ENCODE peak calls at places on chromosomes 1 and 21, in four cellular contexts. M is AG09309, W is ovary, S is AG10803. X is an unnamed sample.

GRCh38 chr1:6393400-6394187 is at the start of gene ACOT7:
- DNase-seq in M (peak; percentile 29), S (peak; percentile 83), W (peak; percentile 83), X (peak; percentile 46)

GRCh38 chr1:210342986-210343780 is 14.5 kb downstream of the HHAT start:
- DNase-seq in W (no peak), M (no peak), S (no peak), X (no peak)

GRCh38 chr1:224632921-224633321 is 16.8 kb downstream of the CNIH3 start:
- DNase-seq in W (no peak), M (no peak), S (peak; percentile 41), X (no peak)

GRCh38 chr1:173009597-173009996 is 41.1 kb downstream of the TNFSF18 start:
- DNase-seq in S (peak; percentile 37), W (no peak), M (no peak), X (no peak)

GRCh38 chr1:155093938-155094621 is 15.4 kb downstream of the EFNA3 start:
- DNase-seq in M (peak; percentile 21), S (peak; percentile 41), W (peak; percentile 64), X (no peak)

GRCh38 chr1:201024251-201024998 is 911 bp upstream of the KIF21B start:
- DNase-seq in W (no peak), M (no peak), S (no peak), X (no peak)

GRCh38 chr1:209748620-209749019 is 7.2 kb upstream of the TRAF3IP3 start:
- DNase-seq in W (no peak), S (no peak), M (no peak), X (no peak)

GRCh38 chr1:39387452-39387851 is 104.0 kb upstream of the BMP8A start:
- DNase-seq in M (peak; percentile 77), S (peak; percentile 92), W (no peak), X (peak; percentile 66)

GRCh38 chr1:6317101-6317760 is 56.3 kb upstream of the GPR153 start:
- DNase-seq in S (no peak), W (no peak), M (no peak), X (no peak)

GRCh38 chr1:27027575-27028250 is 15.1 kb upstream of the TENT5B start:
- DNase-seq in M (no peak), W (no peak), S (no peak), X (no peak)

GRCh38 chr21:42561742-42562141 is 48.1 kb downstream of the SLC37A1 start:
- DNase-seq in S (no peak), W (no peak), M (no peak), X (no peak)

GRCh38 chr1:45359882-45360513 is 19.8 kb upstream of the MUTYH start:
- DNase-seq in S (peak; percentile 71), W (peak; percentile 59), M (peak; percentile 32), X (peak; percentile 32)

GRCh38 chr1:235709018-235709417 is 59.4 kb upstream of the GNG4 start:
- DNase-seq in M (no peak), W (no peak), S (no peak), X (no peak)

GRCh38 chr1:50978852-50979781 is 9.1 kb downstream of the CDKN2C start:
- DNase-seq in S (peak; percentile 27), W (no peak), M (no peak), X (no peak)

GRCh38 chr1:70024272-70024671 is 181.1 kb downstream of the LRRC40 start:
- DNase-seq in M (no peak), W (no peak), S (no peak), X (no peak)

GRCh38 chr1:33232716-33233115 is 23.6 kb upstream of the ZNF362 start:
- DNase-seq in S (no peak), M (no peak), W (no peak), X (no peak)

GRCh38 chr1:153963030-153963849 is at the start of gene SLC39A1:
- DNase-seq in M (peak; percentile 80), W (peak; percentile 99), S (peak; percentile 94), X (peak; percentile 87)
- H3K4me3 ChIP-seq in M (peak within 1 kb of the TSS; percentile 81), W (peak within 1 kb of the TSS; percentile 91), S (peak within 1 kb of the TSS; percentile 86), X (peak within 1 kb of the TSS; percentile 71)

GRCh38 chr1:25197235-25197930 is 34.9 kb downstream of the SYF2 start:
- DNase-seq in W (no peak), M (no peak), S (no peak), X (no peak)

GRCh38 chr1:25197982-25198681 is 34.2 kb downstream of the SYF2 start:
- DNase-seq in M (no peak), S (peak; percentile 45), W (no peak), X (no peak)

GRCh38 chr1:25199876-25200620 is 32.3 kb downstream of the SYF2 start:
- DNase-seq in W (no peak), M (no peak), S (no peak), X (no peak)

GRCh38 chr1:25196830-25197229 is 35.5 kb downstream of the SYF2 start:
- DNase-seq in M (no peak), S (no peak), W (no peak), X (no peak)

GRCh38 chr1:25198731-25199231 is 33.5 kb downstream of the SYF2 start:
- DNase-seq in W (no peak), S (peak; percentile 42), M (no peak), X (no peak)
- H3K4me3 ChIP-seq in W (no peak overlapping the region), S (peak overlapping the region; percentile 46), M (no peak overlapping the region), X (peak overlapping the region; percentile 12)

GRCh38 chr1:42925132-42925769 is 33.4 kb downstream of the SLC2A1 start:
- DNase-seq in W (no peak), S (no peak), M (no peak), X (no peak)
- H3K4me3 ChIP-seq in W (peak overlapping the region; percentile 63), S (peak overlapping the region; percentile 79), M (peak overlapping the region; percentile 93), X (peak overlapping the region; percentile 65)

GRCh38 chr1:246647513-246647912 is 76.7 kb upstream of the SCCPDH start:
- DNase-seq in M (peak; percentile 14), W (no peak), S (peak; percentile 31), X (no peak)
- H3K4me3 ChIP-seq in M (no peak overlapping the region), W (no peak overlapping the region), S (no peak overlapping the region), X (peak overlapping the region; percentile 8)

GRCh38 chr1:20586939-20587638 is 1.8 kb upstream of the CDA start:
- DNase-seq in S (no peak), W (no peak), M (no peak), X (no peak)

GRCh38 chr1:20589331-20590312 is 725 bp downstream of the CDA start:
- DNase-seq in S (peak; percentile 66), M (no peak), W (peak; percentile 42), X (peak; percentile 75)

GRCh38 chr1:20588634-20589225 is at the start of gene CDA:
- DNase-seq in W (no peak), S (no peak), M (no peak), X (no peak)

GRCh38 chr1:20587639-20588017 is 1.3 kb upstream of the CDA start:
- DNase-seq in W (no peak), S (peak; percentile 53), M (no peak), X (no peak)

GRCh38 chr1:20590313-20590777 is 1.4 kb downstream of the CDA start:
- DNase-seq in W (no peak), M (no peak), S (peak; percentile 90), X (no peak)
- H3K4me3 ChIP-seq in W (no peak overlapping the region), M (no peak overlapping the region), S (no peak overlapping the region), X (no peak overlapping the region)

GRCh38 chr21:35208117-35208516 is 159.0 kb upstream of the RUNX1 start:
- DNase-seq in W (no peak), S (no peak), M (no peak), X (no peak)
- H3K4me3 ChIP-seq in W (no peak overlapping the region), S (no peak overlapping the region), M (no peak overlapping the region), X (no peak overlapping the region)

DNA sequence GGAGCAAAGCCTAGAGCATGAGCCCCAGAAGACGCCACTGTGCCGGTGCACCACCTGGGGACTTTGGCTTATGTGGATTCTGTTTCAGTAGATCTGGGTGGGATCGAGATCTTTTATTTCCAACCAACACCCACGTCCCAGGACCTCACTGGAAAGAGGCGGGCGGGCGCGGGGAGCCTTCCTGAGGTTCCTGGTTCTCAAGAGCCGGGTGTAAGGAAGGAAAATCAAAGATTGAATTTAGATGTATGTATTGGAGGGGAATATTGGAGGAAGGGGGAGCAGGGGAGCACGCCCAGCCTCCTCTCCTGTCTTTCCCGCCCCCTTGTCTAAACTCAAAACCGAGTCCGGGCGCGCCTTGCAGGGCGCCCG is 6.2 kb upstream of the OLIG2 start:
- DNase-seq in S (no peak), M (no peak), W (no peak), X (no peak)
- H3K4me3 ChIP-seq in S (no peak overlapping the region), M (no peak overlapping the region), W (no peak overlapping the region), X (no peak overlapping the region)

X was measured in skeletal muscle cell.